ENCODE peak calls at places on chromosome 1, in nine cellular contexts. V is GM23338, N is hepatocyte, P is Karpas-422, D is PC-9, K is HCT116, U is SK-N-SH, J is GM23248, I is MM.1S. B is an unnamed sample. For H3K9me2, the result is how much of the 10 kb centered on the place peaks cover.

GRCh38 chr1:198880397-198880796 is 241.6 kb downstream of the PTPRC start:
- DNase-seq in V (no peak), N (no peak), P (no peak), D (no peak), K (peak), U (no peak), J (peak), I (no peak), B (no peak)

GRCh38 chr1:37661401-37661800 is 26.7 kb upstream of the RSPO1 start:
- DNase-seq in V (no peak), N (no peak), P (no peak), D (peak), K (no peak), U (no peak), J (peak), I (no peak), B (no peak)

GRCh38 chr1:205535096-205535495 is 30.6 kb downstream of the CDK18 start:
- DNase-seq in V (no peak), N (no peak), P (no peak), D (no peak), K (no peak), U (peak), J (no peak), I (no peak), B (no peak)

GRCh38 chr1:112461200-112461871 is 47.4 kb upstream of the WNT2B start:
- DNase-seq in V (peak), N (no peak), P (no peak), D (no peak), K (no peak), U (no peak), J (peak), I (peak), B (no peak)

GRCh38 chr1:230728710-230729392 is 14.9 kb upstream of the AGT start:
- DNase-seq in V (peak), N (no peak), P (no peak), D (no peak), K (no peak), U (no peak), J (no peak), I (no peak), B (no peak)

GRCh38 chr1:156546267-156546666 is 26.1 kb downstream of the IQGAP3 start:
- DNase-seq in V (no peak), N (no peak), P (no peak), D (no peak), K (no peak), U (no peak), J (peak), I (no peak), B (no peak)

GRCh38 chr1:156807627-156808026 is 9.0 kb downstream of the SH2D2A start:
- DNase-seq in V (no peak), N (no peak), P (no peak), D (no peak), K (no peak), U (no peak), J (no peak), I (no peak), B (no peak)

GRCh38 chr1:226109829-226110248 is 47.3 kb downstream of the H3-3A start:
- DNase-seq in V (peak), N (peak), P (peak), D (peak), K (peak), U (peak), J (peak), I (peak), B (peak)

GRCh38 chr1:110672001-110672752 is 2.6 kb downstream of the KCNA3 start:
- DNase-seq in V (peak), N (no peak), P (no peak), D (no peak), K (no peak), U (peak), J (peak), I (peak), B (peak)

GRCh38 chr1:10152709-10153284 is 57.6 kb upstream of the KIF1B start:
- DNase-seq in V (peak), N (peak), P (peak), D (peak), K (peak), U (peak), J (peak), I (peak), B (peak)

GRCh38 chr1:68230901-68231626 is 1.3 kb downstream of the WLS start:
- DNase-seq in V (peak), N (peak), P (no peak), D (peak), K (no peak), U (peak), J (peak), I (peak), B (no peak)

GRCh38 chr1:1605034-1605591 is 5.2 kb upstream of the FNDC10 start:
- DNase-seq in V (no peak), N (no peak), P (peak), D (no peak), K (no peak), U (no peak), J (no peak), I (no peak), B (no peak)

GRCh38 chr1:99579691-99580171 is 66.2 kb upstream of the PALMD start:
- DNase-seq in V (no peak), N (no peak), P (no peak), D (no peak), K (no peak), U (no peak), J (peak), I (no peak), B (no peak)

GRCh38 chr1:17653728-17654351 is 101.3 kb upstream of the ACTL8 start:
- DNase-seq in V (peak), N (peak), P (peak), D (peak), K (no peak), U (peak), J (peak), I (peak), B (peak)

GRCh38 chr1:91120421-91120820 is 98.6 kb upstream of the ZNF644 start:
- DNase-seq in V (peak), N (peak), P (no peak), D (no peak), K (no peak), U (no peak), J (no peak), I (no peak), B (no peak)

GRCh38 chr1:3336641-3337621 is 117.5 kb upstream of the ARHGEF16 start:
- DNase-seq in V (no peak), N (no peak), P (no peak), D (no peak), K (no peak), U (no peak), J (no peak), I (no peak), B (no peak)

GRCh38 chr1:193676996-193677569 is 490.7 kb upstream of the B3GALT2 start:
- DNase-seq in V (no peak), N (no peak), P (no peak), D (no peak), K (no peak), U (no peak), J (no peak), I (no peak), B (no peak)

GRCh38 chr1:156150107-156151000 is 3.0 kb upstream of the SEMA4A start:
- DNase-seq in V (peak), N (no peak), P (peak), D (no peak), K (no peak), U (peak), J (no peak), I (no peak), B (peak)

GRCh38 chr1:109914587-109915240 is 4.1 kb downstream of the CSF1 start:
- DNase-seq in V (no peak), N (no peak), P (no peak), D (no peak), K (no peak), U (peak), J (peak), I (no peak), B (no peak)

GRCh38 chr1:31421404-31422040 is 8.5 kb downstream of the SERINC2 start:
- DNase-seq in V (peak), N (no peak), P (peak), D (no peak), K (no peak), U (no peak), J (peak), I (peak), B (peak)

GRCh38 chr1:108669679-108670078 is 8.8 kb upstream of the HENMT1 start:
- DNase-seq in V (no peak), N (no peak), P (no peak), D (no peak), K (no peak), U (no peak), J (no peak), I (no peak), B (no peak)

GRCh38 chr1:51583532-51583931 is 33.4 kb upstream of the OSBPL9 start:
- DNase-seq in V (no peak), N (no peak), P (no peak), D (no peak), K (no peak), U (no peak), J (peak), I (no peak), B (no peak)

GRCh38 chr1:93331412-93331811 is 14.3 kb upstream of the DR1 start:
- DNase-seq in V (no peak), N (no peak), P (no peak), D (no peak), K (no peak), U (no peak), J (peak), I (no peak), B (no peak)

GRCh38 chr1:40583980-40584379 is 52.5 kb downstream of the ZNF684 start:
- DNase-seq in V (peak), N (no peak), P (no peak), D (no peak), K (no peak), U (no peak), J (no peak), I (no peak), B (no peak)

GRCh38 chr1:41496080-41497055 is 11.9 kb upstream of the EDN2 start:
- DNase-seq in V (peak), N (peak), P (no peak), D (peak), K (peak), U (no peak), J (peak), I (peak), B (no peak)

GRCh38 chr1:166937962-166938361 is 37.4 kb downstream of the ILDR2 start:
- DNase-seq in V (no peak), N (no peak), P (no peak), D (no peak), K (no peak), U (no peak), J (no peak), I (no peak), B (no peak)

GRCh38 chr1:80171101-80171500 is 1164.6 kb upstream of the ADGRL4 start:
- DNase-seq in V (no peak), N (peak), P (no peak), D (no peak), K (no peak), U (no peak), J (no peak), I (no peak), B (no peak)

GRCh38 chr1:156726549-156727226 is 1.6 kb upstream of the METTL25B start:
- DNase-seq in V (peak), N (peak), P (peak), D (peak), K (peak), U (peak), J (peak), I (peak), B (peak)

GRCh38 chr1:19257178-19257914 is 5.7 kb downstream of the MRTO4 start:
- DNase-seq in V (no peak), N (no peak), P (no peak), D (no peak), K (no peak), U (no peak), J (peak), I (no peak), B (no peak)

GRCh38 chr1:226798427-226799411 is 59.6 kb upstream of the ITPKB start:
- DNase-seq in V (no peak), N (no peak), P (no peak), D (no peak), K (no peak), U (no peak), J (no peak), I (no peak), B (peak)

GRCh38 chr1:205258313-205259176 is 30.8 kb downstream of the TMCC2 start:
- DNase-seq in V (no peak), N (no peak), P (no peak), D (peak), K (no peak), U (no peak), J (peak), I (no peak), B (no peak)

GRCh38 chr1:38135621-38136414 is 89.2 kb upstream of the POU3F1 start:
- DNase-seq in V (no peak), N (no peak), P (no peak), D (no peak), K (no peak), U (no peak), J (peak), I (no peak), B (no peak)

GRCh38 chr1:153422450-153423068 is 6.2 kb downstream of the S100A7A start:
- DNase-seq in V (peak), N (peak), P (peak), D (peak), K (peak), U (no peak), J (peak), I (peak), B (peak)

GRCh38 chr1:20109223-20109856 is 10.0 kb downstream of the PLA2G2D start:
- DNase-seq in V (no peak), N (no peak), P (no peak), D (no peak), K (peak), U (no peak), J (no peak), I (no peak), B (no peak)

DNA sequence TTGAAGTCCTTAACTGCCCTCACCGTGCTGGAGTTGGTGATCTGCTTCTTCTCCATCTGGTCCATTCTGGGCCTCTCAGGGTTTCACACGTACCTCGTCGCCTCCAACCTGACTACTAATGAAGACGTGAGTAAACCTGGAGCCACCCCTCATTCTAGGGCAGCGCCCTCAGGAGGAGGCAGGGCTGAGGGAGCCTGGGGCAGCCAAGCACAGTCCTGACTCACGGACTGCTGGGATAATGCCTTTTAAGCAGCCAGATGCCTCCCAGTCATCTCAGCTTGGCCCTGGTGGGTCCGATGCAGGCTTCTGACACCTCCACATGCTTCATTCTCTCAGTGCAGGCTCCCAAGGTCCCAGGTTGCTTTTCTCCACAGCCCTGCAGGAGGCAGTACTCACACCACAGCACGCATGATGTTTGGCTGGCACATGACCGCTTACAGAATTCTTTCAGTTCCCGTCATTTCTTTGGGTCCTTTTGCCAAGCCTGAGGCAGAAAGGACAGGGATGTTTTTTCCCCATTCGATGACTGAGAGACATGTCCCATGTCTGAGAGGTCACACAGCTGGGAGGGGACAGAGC is 11.8 kb upstream of the SFN start:
- DNase-seq in V (peak), N (no peak), P (peak), D (no peak), K (no peak), U (no peak), J (peak), I (no peak), B (no peak)
- H3K9me2 ChIP-seq in V (under half), N (under half), P (under half), D (under half), K (under half), U (under half), J (under half), I (under half), B (under half)

GRCh38 chr1:70892140-70892539 is 155.5 kb downstream of the PTGER3 start:
- DNase-seq in V (no peak), N (no peak), P (no peak), D (no peak), K (no peak), U (no peak), J (no peak), I (no peak), B (no peak)
- H3K9me2 ChIP-seq in V (under half), N (under half), P (under half), D (under half), K (under half), U (under half), J (under half), I (under half), B (under half)

GRCh38 chr1:71488555-71489252 is 407.9 kb upstream of the ZRANB2 start:
- DNase-seq in V (no peak), N (no peak), P (no peak), D (no peak), K (no peak), U (no peak), J (no peak), I (no peak), B (no peak)

GRCh38 chr1:71494163-71494562 is 413.3 kb upstream of the ZRANB2 start:
- DNase-seq in V (no peak), N (no peak), P (no peak), D (no peak), K (no peak), U (no peak), J (peak), I (no peak), B (no peak)

GRCh38 chr1:71492298-71493041 is 411.6 kb upstream of the ZRANB2 start:
- DNase-seq in V (no peak), N (no peak), P (no peak), D (no peak), K (no peak), U (no peak), J (no peak), I (peak), B (no peak)

DNA sequence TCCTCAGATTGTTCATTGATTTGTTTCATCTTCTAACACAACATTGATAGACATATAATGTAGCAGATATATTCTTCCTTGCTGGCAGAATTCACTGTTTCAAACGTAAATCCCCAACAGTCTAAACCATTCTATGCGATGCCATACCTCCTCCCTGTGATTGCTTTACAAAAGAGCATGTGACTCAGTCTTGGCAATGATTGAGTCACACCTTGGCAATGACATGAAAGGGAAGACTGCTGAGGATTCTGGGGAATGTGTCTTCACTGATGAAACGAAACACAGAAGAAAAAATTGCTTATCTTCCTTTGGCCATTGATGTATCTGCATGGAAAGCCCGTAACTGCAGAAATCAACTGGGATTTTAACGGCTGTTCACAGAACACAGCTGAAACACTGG is 409.6 kb upstream of the ZRANB2 start:
- DNase-seq in V (no peak), N (no peak), P (no peak), D (no peak), K (no peak), U (no peak), J (peak), I (no peak), B (no peak)
- H3K9me2 ChIP-seq in V (under half), N (under half), P (under half), D (under half), K (under half), U (under half), J (under half), I (under half), B (under half)

DNA sequence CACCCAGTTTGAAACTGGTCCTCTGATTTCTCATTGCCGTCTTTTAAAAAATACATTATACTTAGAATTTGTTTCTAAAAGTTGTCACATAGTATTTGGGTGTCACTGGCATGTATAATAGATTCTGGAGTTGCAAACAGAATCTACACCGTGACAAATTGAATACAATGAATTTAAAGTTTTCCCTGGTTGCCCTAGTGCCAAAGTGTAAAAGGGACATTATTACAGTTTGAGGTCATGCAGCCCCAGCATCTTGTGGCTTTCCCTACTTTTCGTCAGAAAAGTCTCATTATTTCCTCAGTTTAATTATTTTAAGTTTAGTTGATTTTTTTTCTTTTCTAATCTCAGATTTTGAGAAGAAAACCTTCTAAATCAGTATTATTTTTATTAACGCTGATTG is 155.9 kb downstream of the DISP1 start:
- DNase-seq in V (no peak), N (no peak), P (no peak), D (no peak), K (no peak), U (no peak), J (no peak), I (no peak), B (no peak)
- H3K9me2 ChIP-seq in V (under half), N (under half), P (under half), D (under half), K (under half), U (under half), J (under half), I (under half), B (under half)

GRCh38 chr1:6105218-6105679 is 59.6 kb downstream of the KCNAB2 start:
- DNase-seq in V (no peak), N (no peak), P (peak), D (peak), K (no peak), U (no peak), J (peak), I (peak), B (peak)

GRCh38 chr1:6103111-6103853 is 57.6 kb downstream of the KCNAB2 start:
- DNase-seq in V (no peak), N (no peak), P (no peak), D (no peak), K (no peak), U (no peak), J (peak), I (no peak), B (no peak)

GRCh38 chr1:6102227-6102845 is 56.6 kb downstream of the KCNAB2 start:
- DNase-seq in V (no peak), N (no peak), P (no peak), D (no peak), K (no peak), U (no peak), J (no peak), I (no peak), B (no peak)

GRCh38 chr1:6104631-6105030 is 58.9 kb downstream of the KCNAB2 start:
- DNase-seq in V (no peak), N (no peak), P (no peak), D (no peak), K (no peak), U (no peak), J (no peak), I (no peak), B (no peak)

DNA sequence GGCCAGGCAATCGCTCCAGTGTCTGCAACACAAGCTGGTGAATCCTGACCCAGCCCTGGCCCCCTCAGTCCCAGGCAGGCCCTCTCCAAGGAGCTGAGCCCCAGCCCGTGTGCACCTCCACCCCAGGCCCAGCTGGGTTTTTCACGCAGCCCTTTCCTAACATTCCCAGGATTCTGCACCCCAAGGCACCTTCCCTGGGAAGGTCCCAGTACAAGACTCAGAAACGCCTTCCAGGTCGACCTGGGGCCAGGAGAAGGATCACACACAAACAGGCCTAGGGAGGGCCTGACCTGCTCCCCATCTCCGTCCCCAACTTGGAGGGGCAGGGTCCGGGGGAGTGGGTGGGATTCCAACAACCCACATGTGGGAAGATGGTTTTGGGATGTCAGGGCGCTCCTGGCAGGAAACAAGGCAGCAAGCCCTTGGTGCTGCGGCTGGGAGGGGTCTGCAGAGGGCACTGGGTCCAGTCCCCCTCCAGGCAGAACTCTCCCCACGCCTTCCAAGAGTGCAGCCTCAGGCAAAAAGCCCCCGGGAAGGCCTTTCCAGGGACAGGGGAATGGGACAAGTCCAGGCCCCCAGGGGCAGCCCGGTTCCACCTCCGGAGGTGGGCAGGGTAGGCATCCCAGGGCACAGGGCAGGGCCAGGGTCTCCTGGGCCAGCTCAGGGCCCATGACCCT is 58.3 kb downstream of the KCNAB2 start:
- DNase-seq in V (no peak), N (no peak), P (no peak), D (no peak), K (no peak), U (no peak), J (no peak), I (no peak), B (no peak)
- H3K9me2 ChIP-seq in V (under half), N (under half), P (under half), D (under half), K (under half), U (under half), J (under half), I (under half), B (under half)